ENCODE peak calls at places on chromosomes 13 and 19, in four cellular contexts. V is A172, W is lung microvascular endothelial cell, I is endothelial cell. H is an unnamed sample.

GRCh38 chr19:18741566-18742121 is 49.5 kb downstream of the COMP start:
- DNase-seq in V (no peak), I (no peak), W (peak; percentile 49), H (no peak)

GRCh38 chr13:71874490-71874889 is 7.5 kb upstream of the DACH1 start:
- DNase-seq in W (no peak), V (no peak), I (no peak), H (no peak)

GRCh38 chr19:17318966-17319365 is 9.6 kb downstream of the DDA1 start:
- DNase-seq in I (no peak), W (no peak), V (no peak), H (no peak)

GRCh38 chr19:7718668-7719067 is 13.2 kb downstream of the CLEC4G start:
- DNase-seq in V (no peak), I (no peak), W (no peak), H (no peak)

GRCh38 chr19:46487178-46487801 is 8.4 kb downstream of the PNMA8B start:
- DNase-seq in I (no peak), V (no peak), W (peak; percentile 33), H (no peak)

GRCh38 chr13:44969858-44970484 is 19.3 kb downstream of the NUFIP1 start:
- DNase-seq in W (peak; percentile 67), V (peak; percentile 67), I (peak; percentile 20), H (peak; percentile 71)

GRCh38 chr13:22793598-22794134 is 387.1 kb upstream of the SGCG start:
- DNase-seq in I (no peak), W (no peak), V (no peak), H (no peak)

GRCh38 chr13:72221276-72221962 is 354.4 kb upstream of the DACH1 start:
- DNase-seq in V (peak; percentile 19), W (peak; percentile 10), I (peak; percentile 38), H (peak; percentile 40)

GRCh38 chr13:40629678-40630384 is 36.6 kb downstream of the FOXO1 start:
- DNase-seq in I (no peak), W (no peak), V (no peak), H (no peak)

GRCh38 chr19:10915511-10916091 is 12.8 kb downstream of the YIPF2 start:
- DNase-seq in I (no peak), W (peak; percentile 65), V (peak; percentile 89), H (no peak)

GRCh38 chr19:40608957-40609356 is 7.8 kb downstream of the LTBP4 start:
- DNase-seq in I (no peak), V (no peak), W (no peak), H (no peak)

GRCh38 chr19:28635962-28636629 is 576.9 kb downstream of the UQCRFS1 start:
- DNase-seq in W (no peak), I (no peak), V (no peak), H (no peak)

GRCh38 chr13:99310382-99311031 is 3.3 kb upstream of the GPR183 start:
- DNase-seq in I (no peak), W (no peak), V (no peak), H (no peak)

GRCh38 chr13:21606781-21607180 is 2.8 kb upstream of the MICU2 start:
- DNase-seq in I (no peak), W (no peak), V (no peak), H (no peak)

GRCh38 chr13:44667950-44668349 is 91.8 kb upstream of the TSC22D1 start:
- DNase-seq in V (peak; percentile 19), W (peak; percentile 5), I (no peak), H (no peak)

GRCh38 chr13:59391696-59392095 is 772.0 kb downstream of the DIAPH3 start:
- DNase-seq in W (peak; percentile 84), V (peak; percentile 51), I (peak; percentile 65), H (peak; percentile 91)

GRCh38 chr19:43741075-43741840 is 13.5 kb downstream of the SMG9 start:
- DNase-seq in V (no peak), W (no peak), I (no peak), H (no peak)

GRCh38 chr19:46134527-46134926 is 10.0 kb upstream of the IGFL3 start:
- DNase-seq in W (no peak), I (no peak), V (peak; percentile 30), H (no peak)

GRCh38 chr19:18225702-18226468 is at the start of gene PDE4C:
- DNase-seq in V (no peak), I (peak; percentile 16), W (peak; percentile 62), H (peak; percentile 64)

GRCh38 chr19:50835785-50836542 is 2.6 kb upstream of the KLK15 start:
- DNase-seq in W (peak; percentile 57), I (peak; percentile 85), V (peak; percentile 65), H (peak; percentile 70)

GRCh38 chr13:26605845-26606244 is 48.4 kb downstream of the WASF3 start:
- DNase-seq in W (peak; percentile 13), I (peak; percentile 20), V (no peak), H (peak; percentile 47)

GRCh38 chr19:6060600-6061391 is 49.5 kb downstream of the RFX2 start:
- DNase-seq in V (peak; percentile 100), I (no peak), W (peak; percentile 81), H (no peak)

GRCh38 chr13:93687261-93687660 is 460.7 kb downstream of the GPC6 start:
- DNase-seq in V (no peak), W (no peak), I (no peak), H (no peak)

GRCh38 chr19:13085673-13086072 is 17.0 kb downstream of the LYL1 start:
- DNase-seq in V (no peak), I (no peak), W (no peak), H (no peak)

GRCh38 chr19:12936582-12936981 is 1.8 kb upstream of the CALR start:
- DNase-seq in V (no peak), I (no peak), W (no peak), H (no peak)

GRCh38 chr13:57672168-57672567 is 40.6 kb downstream of the PCDH17 start:
- DNase-seq in I (no peak), V (no peak), W (no peak), H (no peak)

GRCh38 chr19:28521614-28522544 is 691.1 kb downstream of the UQCRFS1 start:
- DNase-seq in I (no peak), V (no peak), W (no peak), H (no peak)

GRCh38 chr13:40776681-40777165 is 5.7 kb upstream of the MRPS31 start:
- DNase-seq in W (peak; percentile 62), V (peak; percentile 60), I (no peak), H (peak; percentile 50)

GRCh38 chr13:20637811-20638210 is 65.7 kb upstream of the IL17D start:
- DNase-seq in V (no peak), W (no peak), I (no peak), H (no peak)

GRCh38 chr13:113646921-113647340 is 11.1 kb downstream of the ATP4B start:
- DNase-seq in V (no peak), I (no peak), W (no peak), H (no peak)

GRCh38 chr13:51950722-51951121 is 60.5 kb downstream of the ATP7B start:
- DNase-seq in W (peak; percentile 84), V (no peak), I (no peak), H (no peak)

GRCh38 chr19:33403221-33403972 is 29.9 kb downstream of the CEBPG start:
- DNase-seq in I (no peak), V (no peak), W (no peak), H (no peak)

GRCh38 chr13:97141564-97142005 is 80.5 kb upstream of the MBNL2 start:
- DNase-seq in I (peak; percentile 18), W (peak; percentile 92), V (peak; percentile 92), H (peak; percentile 80)

GRCh38 chr13:83121904-83122303 is 760.4 kb downstream of the SLITRK1 start:
- DNase-seq in V (peak; percentile 11), I (no peak), W (no peak), H (peak; percentile 7)

GRCh38 chr19:47274891-47275865 is 493 bp downstream of the INAFM1 start:
- DNase-seq in I (peak; percentile 28), V (no peak), W (peak; percentile 26), H (no peak)

GRCh38 chr13:53200498-53201453 is 172.2 kb downstream of the OLFM4 start:
- DNase-seq in V (no peak), I (peak; percentile 92), W (no peak), H (peak; percentile 61)

GRCh38 chr13:46739447-46740125 is 57.4 kb downstream of the ESD start:
- DNase-seq in I (no peak), W (no peak), V (no peak), H (no peak)